ENCODE peak calls at places on chromosomes 3 and 15, in four cellular contexts. L, P, R and U are unnamed samples.

GRCh38 chr3:62332771-62333381 is 40.5 kb downstream of the FEZF2 start:
- DNase-seq in L (no peak), P (peak), R (peak), U (peak)

GRCh38 chr3:125129512-125129962 is 73.7 kb upstream of the HEG1 start:
- DNase-seq in L (peak), P (no peak), R (peak), U (peak)

GRCh38 chr15:91445701-91446100 is 345.6 kb downstream of the SV2B start:
- DNase-seq in L (no peak), P (no peak), R (no peak), U (no peak)

GRCh38 chr3:49673715-49674490 is at the start of gene APEH:
- DNase-seq in L (peak), P (peak), R (peak), U (peak)

GRCh38 chr15:101565377-101565776 is 75.9 kb upstream of the PCSK6 start:
- DNase-seq in L (no peak), P (no peak), R (no peak), U (no peak)

GRCh38 chr3:51621091-51621892 is 49.8 kb upstream of the TEX264 start:
- DNase-seq in L (no peak), P (no peak), R (no peak), U (no peak)

GRCh38 chr15:85974348-85974705 is 105.3 kb upstream of the AGBL1 start:
- DNase-seq in L (no peak), P (no peak), R (no peak), U (no peak)

GRCh38 chr15:90585863-90586262 is 56.1 kb downstream of the CRTC3 start:
- DNase-seq in L (no peak), P (no peak), R (peak), U (no peak)

GRCh38 chr3:49865198-49865784 is 4.4 kb downstream of the CAMKV start:
- DNase-seq in L (no peak), P (no peak), R (no peak), U (no peak)

GRCh38 chr3:47414666-47415587 is 34.1 kb downstream of the PTPN23 start:
- DNase-seq in L (no peak), P (no peak), R (no peak), U (no peak)

GRCh38 chr15:65952425-65953053 is 83.2 kb downstream of the RAB11A start:
- DNase-seq in L (no peak), P (no peak), R (peak), U (peak)

GRCh38 chr3:58623478-58623877 is 43.1 kb downstream of the FAM3D start:
- DNase-seq in L (no peak), P (no peak), R (no peak), U (no peak)

GRCh38 chr3:34260266-34260990 is 462.0 kb downstream of the PDCD6IP start:
- DNase-seq in L (no peak), P (no peak), R (peak), U (peak)